ENCODE peak calls at places on chromosomes 2 and 18, in ten cellular contexts. One of them, this sample, is unnamed.

GRCh38 chr18:10588975-10589374 is 63.1 kb downstream of the NAPG start:
- DNase-seq in adrenal gland: peak; percentile 86
- DNase-seq in cardiac muscle cell: no peak
- DNase-seq in transverse colon: no peak
- DNase-seq in endodermal cell: no peak
- DNase-seq in breast epithelium: no peak
- DNase-seq in testis: no peak
- DNase-seq in DND-41: no peak
- DNase-seq in heart right ventricle: no peak
- DNase-seq in OCI-LY7: no peak
- DNase-seq in this sample: no peak

GRCh38 chr2:226052772-226053416 is 653.4 kb downstream of the NYAP2 start:
- DNase-seq in breast epithelium: no peak
- DNase-seq in DND-41: no peak
- DNase-seq in heart right ventricle: no peak
- DNase-seq in transverse colon: no peak
- DNase-seq in cardiac muscle cell: no peak
- DNase-seq in OCI-LY7: no peak
- DNase-seq in endodermal cell: no peak
- DNase-seq in testis: no peak
- DNase-seq in adrenal gland: no peak
- DNase-seq in this sample: no peak

GRCh38 chr2:160278101-160278888 is 78.2 kb upstream of the ITGB6 start:
- DNase-seq in adrenal gland: no peak
- DNase-seq in DND-41: no peak
- DNase-seq in endodermal cell: no peak
- DNase-seq in cardiac muscle cell: no peak
- DNase-seq in OCI-LY7: no peak
- DNase-seq in testis: no peak
- DNase-seq in heart right ventricle: no peak
- DNase-seq in breast epithelium: no peak
- DNase-seq in transverse colon: no peak
- DNase-seq in this sample: no peak

GRCh38 chr18:3319894-3320438 is 58.0 kb downstream of the MYL12B start:
- DNase-seq in DND-41: no peak
- DNase-seq in OCI-LY7: peak; percentile 33
- DNase-seq in testis: no peak
- DNase-seq in transverse colon: no peak
- DNase-seq in endodermal cell: no peak
- DNase-seq in cardiac muscle cell: no peak
- DNase-seq in heart right ventricle: no peak
- DNase-seq in breast epithelium: no peak
- DNase-seq in adrenal gland: no peak
- DNase-seq in this sample: no peak

GRCh38 chr2:86105969-86106945 is at the start of gene PTCD3:
- DNase-seq in OCI-LY7: peak; percentile 96
- DNase-seq in heart right ventricle: peak; percentile 92
- DNase-seq in endodermal cell: peak; percentile 97
- DNase-seq in adrenal gland: peak; percentile 96
- DNase-seq in testis: peak; percentile 98
- DNase-seq in transverse colon: peak; percentile 95
- DNase-seq in breast epithelium: peak; percentile 92
- DNase-seq in cardiac muscle cell: peak; percentile 97
- DNase-seq in DND-41: peak; percentile 96
- DNase-seq in this sample: peak; percentile 97

GRCh38 chr2:238097201-238097987 is 2.7 kb upstream of the ESPNL start:
- DNase-seq in DND-41: peak; percentile 3
- DNase-seq in breast epithelium: no peak
- DNase-seq in cardiac muscle cell: no peak
- DNase-seq in transverse colon: no peak
- DNase-seq in adrenal gland: no peak
- DNase-seq in OCI-LY7: no peak
- DNase-seq in heart right ventricle: no peak
- DNase-seq in testis: peak; percentile 11
- DNase-seq in endodermal cell: peak; percentile 56
- DNase-seq in this sample: no peak

GRCh38 chr2:230986520-230987136 is 9.3 kb upstream of the SPATA3 start:
- DNase-seq in cardiac muscle cell: no peak
- DNase-seq in endodermal cell: no peak
- DNase-seq in heart right ventricle: no peak
- DNase-seq in testis: no peak
- DNase-seq in transverse colon: no peak
- DNase-seq in breast epithelium: no peak
- DNase-seq in OCI-LY7: no peak
- DNase-seq in adrenal gland: no peak
- DNase-seq in DND-41: no peak
- DNase-seq in this sample: no peak

GRCh38 chr2:16303761-16304160 is 361.9 kb downstream of the CYRIA start:
- DNase-seq in OCI-LY7: no peak
- DNase-seq in adrenal gland: no peak
- DNase-seq in breast epithelium: no peak
- DNase-seq in DND-41: no peak
- DNase-seq in heart right ventricle: no peak
- DNase-seq in testis: no peak
- DNase-seq in transverse colon: no peak
- DNase-seq in endodermal cell: peak; percentile 70
- DNase-seq in cardiac muscle cell: no peak
- DNase-seq in this sample: no peak

GRCh38 chr18:13464432-13465125 is 246.0 kb downstream of the LDLRAD4 start:
- DNase-seq in DND-41: peak; percentile 87
- DNase-seq in cardiac muscle cell: no peak
- DNase-seq in adrenal gland: peak; percentile 54
- DNase-seq in transverse colon: peak; percentile 59
- DNase-seq in breast epithelium: no peak
- DNase-seq in endodermal cell: peak; percentile 33
- DNase-seq in OCI-LY7: peak; percentile 91
- DNase-seq in heart right ventricle: peak; percentile 62
- DNase-seq in testis: no peak
- DNase-seq in this sample: peak; percentile 46

GRCh38 chr2:2025803-2026202 is 281.5 kb upstream of the PXDN start:
- DNase-seq in cardiac muscle cell: no peak
- DNase-seq in OCI-LY7: no peak
- DNase-seq in heart right ventricle: no peak
- DNase-seq in breast epithelium: no peak
- DNase-seq in DND-41: no peak
- DNase-seq in endodermal cell: peak; percentile 13
- DNase-seq in transverse colon: no peak
- DNase-seq in adrenal gland: no peak
- DNase-seq in testis: no peak
- DNase-seq in this sample: no peak

GRCh38 chr18:13543144-13543543 is 183.2 kb downstream of the FAM210A start:
- DNase-seq in breast epithelium: no peak
- DNase-seq in transverse colon: no peak
- DNase-seq in heart right ventricle: no peak
- DNase-seq in endodermal cell: peak; percentile 24
- DNase-seq in cardiac muscle cell: no peak
- DNase-seq in OCI-LY7: no peak
- DNase-seq in testis: no peak
- DNase-seq in DND-41: no peak
- DNase-seq in adrenal gland: no peak
- DNase-seq in this sample: no peak

GRCh38 chr2:236343400-236344161 is 79.4 kb upstream of the ASB18 start:
- DNase-seq in endodermal cell: peak; percentile 85
- DNase-seq in testis: peak; percentile 81
- DNase-seq in adrenal gland: peak; percentile 72
- DNase-seq in OCI-LY7: peak; percentile 78
- DNase-seq in DND-41: peak; percentile 63
- DNase-seq in breast epithelium: no peak
- DNase-seq in transverse colon: peak; percentile 47
- DNase-seq in cardiac muscle cell: peak; percentile 75
- DNase-seq in heart right ventricle: no peak
- DNase-seq in this sample: no peak

GRCh38 chr18:71666481-71666880 is 877.7 kb downstream of the CBLN2 start:
- DNase-seq in OCI-LY7: no peak
- DNase-seq in cardiac muscle cell: no peak
- DNase-seq in adrenal gland: no peak
- DNase-seq in transverse colon: no peak
- DNase-seq in endodermal cell: no peak
- DNase-seq in testis: no peak
- DNase-seq in breast epithelium: no peak
- DNase-seq in heart right ventricle: no peak
- DNase-seq in DND-41: no peak
- DNase-seq in this sample: no peak

GRCh38 chr2:168948621-168949212 is 47.6 kb downstream of the G6PC2 start:
- DNase-seq in breast epithelium: no peak
- DNase-seq in heart right ventricle: no peak
- DNase-seq in endodermal cell: no peak
- DNase-seq in DND-41: no peak
- DNase-seq in adrenal gland: no peak
- DNase-seq in cardiac muscle cell: peak; percentile 23
- DNase-seq in transverse colon: no peak
- DNase-seq in OCI-LY7: peak; percentile 26
- DNase-seq in testis: no peak
- DNase-seq in this sample: no peak

GRCh38 chr2:237873382-237873781 is 14.0 kb downstream of the RAMP1 start:
- DNase-seq in breast epithelium: peak; percentile 20
- DNase-seq in DND-41: peak; percentile 26
- DNase-seq in cardiac muscle cell: no peak
- DNase-seq in transverse colon: no peak
- DNase-seq in endodermal cell: no peak
- DNase-seq in OCI-LY7: no peak
- DNase-seq in adrenal gland: no peak
- DNase-seq in testis: no peak
- DNase-seq in heart right ventricle: no peak
- DNase-seq in this sample: no peak

GRCh38 chr18:13366541-13366940 is 148.0 kb downstream of the LDLRAD4 start:
- DNase-seq in breast epithelium: no peak
- DNase-seq in adrenal gland: no peak
- DNase-seq in heart right ventricle: no peak
- DNase-seq in transverse colon: no peak
- DNase-seq in endodermal cell: peak; percentile 48
- DNase-seq in DND-41: no peak
- DNase-seq in cardiac muscle cell: no peak
- DNase-seq in testis: no peak
- DNase-seq in OCI-LY7: no peak
- DNase-seq in this sample: no peak

DNA sequence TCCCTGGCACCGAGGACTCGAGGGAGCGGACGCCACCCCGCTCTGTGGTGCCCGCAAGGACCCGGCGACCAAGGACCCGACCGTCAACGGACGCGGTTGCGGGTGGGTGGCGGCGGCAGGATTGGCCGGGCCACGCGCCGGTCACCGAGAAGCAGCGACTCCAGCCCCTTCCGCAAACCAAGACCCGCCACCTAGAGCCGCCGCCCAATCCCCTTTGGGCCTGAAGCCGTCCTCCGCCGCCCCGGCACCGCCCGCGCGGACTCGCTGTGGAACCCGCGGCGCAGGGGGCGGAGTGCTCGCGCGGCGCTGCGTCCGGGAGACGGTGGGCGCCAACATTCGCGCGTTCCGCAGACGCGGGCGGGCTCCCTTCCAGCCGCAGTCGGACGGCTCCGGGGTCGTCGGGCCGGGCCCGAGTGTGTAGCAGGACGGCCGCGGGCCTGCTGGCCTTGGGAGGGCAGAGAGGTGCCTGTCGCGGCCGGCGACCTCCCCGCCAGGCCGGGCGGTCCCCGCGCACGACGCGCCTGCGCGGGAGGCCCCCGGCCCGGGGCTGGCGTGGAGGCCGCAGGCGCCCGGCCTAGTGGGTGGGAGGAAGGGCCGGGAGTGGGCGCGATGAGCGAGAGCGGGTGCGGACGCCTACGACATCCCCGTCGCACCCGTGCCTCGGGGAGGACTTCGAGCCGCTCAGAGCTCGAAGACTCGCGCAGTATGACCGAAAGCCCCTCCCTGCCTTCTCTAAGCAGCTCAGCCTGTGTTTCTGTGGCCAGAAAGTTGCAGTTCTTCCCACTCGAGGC is at the start of the genes FAM228B and PFN4:
- DNase-seq in breast epithelium: peak; percentile 87
- DNase-seq in transverse colon: peak; percentile 90
- DNase-seq in endodermal cell: peak; percentile 92
- DNase-seq in OCI-LY7: no peak
- DNase-seq in cardiac muscle cell: peak; percentile 92
- DNase-seq in DND-41: peak; percentile 83
- DNase-seq in adrenal gland: peak; percentile 91
- DNase-seq in heart right ventricle: peak; percentile 92
- DNase-seq in testis: peak; percentile 92
- DNase-seq in this sample: peak; percentile 95
- TF ChIP-seq CTCF in breast epithelium: no peak
- TF ChIP-seq CTCF in transverse colon: no peak
- TF ChIP-seq CTCF in endodermal cell: no peak
- TF ChIP-seq CTCF in OCI-LY7: no peak
- TF ChIP-seq CTCF in cardiac muscle cell: no peak
- TF ChIP-seq CTCF in DND-41: no peak
- TF ChIP-seq CTCF in adrenal gland: no peak
- TF ChIP-seq CTCF in heart right ventricle: no peak
- TF ChIP-seq CTCF in testis: no peak
- TF ChIP-seq CTCF in this sample: no peak

DNA sequence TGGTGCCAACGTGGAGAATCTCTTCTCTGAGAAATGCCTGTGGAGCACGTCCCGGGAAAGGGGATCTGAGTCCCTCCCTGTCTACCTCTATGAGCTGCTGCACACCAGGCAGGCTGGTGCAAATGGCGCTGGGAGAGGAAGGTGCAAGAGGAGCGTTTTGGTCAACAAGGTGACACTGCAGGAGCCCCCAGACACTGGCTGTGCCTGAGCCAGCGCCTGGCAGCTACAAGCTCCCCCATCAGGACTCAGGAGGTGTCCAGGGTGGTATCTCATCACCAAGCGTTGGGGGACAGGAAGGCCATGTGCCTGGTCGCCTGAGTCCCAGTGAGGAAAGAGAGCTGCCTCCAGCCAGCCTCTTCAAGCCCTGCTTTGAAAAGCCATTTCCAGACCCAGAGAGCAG is 173.4 kb downstream of the TNS1 start:
- DNase-seq in transverse colon: no peak
- DNase-seq in endodermal cell: no peak
- DNase-seq in breast epithelium: no peak
- DNase-seq in DND-41: no peak
- DNase-seq in adrenal gland: no peak
- DNase-seq in cardiac muscle cell: no peak
- DNase-seq in heart right ventricle: no peak
- DNase-seq in testis: no peak
- DNase-seq in OCI-LY7: no peak
- DNase-seq in this sample: no peak
- H3K4me1 ChIP-seq in transverse colon: peaks cover 15% of the 10 kb centered on the region
- H3K4me1 ChIP-seq in endodermal cell: peaks cover 4% of the 10 kb centered on the region
- H3K4me1 ChIP-seq in breast epithelium: peaks cover 9% of the 10 kb centered on the region
- H3K4me1 ChIP-seq in DND-41: no peaks in the 10 kb centered on the region
- H3K4me1 ChIP-seq in adrenal gland: peaks cover 33% of the 10 kb centered on the region
- H3K4me1 ChIP-seq in cardiac muscle cell: no peaks in the 10 kb centered on the region
- H3K4me1 ChIP-seq in heart right ventricle: peaks cover 50% of the 10 kb centered on the region
- H3K4me1 ChIP-seq in testis: peaks cover 37% of the 10 kb centered on the region
- H3K4me1 ChIP-seq in OCI-LY7: no peaks in the 10 kb centered on the region
- H3K4me1 ChIP-seq in this sample: peaks cover 93% of the 10 kb centered on the region

GRCh38 chr2:143686585-143687164 is 557.5 kb downstream of the ARHGAP15 start:
- DNase-seq in DND-41: no peak
- DNase-seq in heart right ventricle: no peak
- DNase-seq in adrenal gland: no peak
- DNase-seq in endodermal cell: no peak
- DNase-seq in breast epithelium: no peak
- DNase-seq in OCI-LY7: peak; percentile 41
- DNase-seq in transverse colon: no peak
- DNase-seq in cardiac muscle cell: peak; percentile 57
- DNase-seq in testis: no peak
- DNase-seq in this sample: no peak
- TF ChIP-seq CTCF in DND-41: peak; percentile 54
- TF ChIP-seq CTCF in heart right ventricle: peak; percentile 33
- TF ChIP-seq CTCF in adrenal gland: peak; percentile 43
- TF ChIP-seq CTCF in endodermal cell: peak; percentile 84
- TF ChIP-seq CTCF in breast epithelium: peak; percentile 59
- TF ChIP-seq CTCF in OCI-LY7: peak; percentile 78
- TF ChIP-seq CTCF in transverse colon: peak; percentile 47
- TF ChIP-seq CTCF in cardiac muscle cell: peak; percentile 66
- TF ChIP-seq CTCF in testis: peak; percentile 34
- TF ChIP-seq CTCF in this sample: peak; percentile 50

GRCh38 chr2:54984476-54984875 is 65.8 kb downstream of the RTN4 start:
- DNase-seq in endodermal cell: no peak
- DNase-seq in adrenal gland: no peak
- DNase-seq in DND-41: no peak
- DNase-seq in cardiac muscle cell: no peak
- DNase-seq in transverse colon: no peak
- DNase-seq in OCI-LY7: no peak
- DNase-seq in testis: no peak
- DNase-seq in heart right ventricle: no peak
- DNase-seq in breast epithelium: no peak
- DNase-seq in this sample: no peak
- H3K4me1 ChIP-seq in endodermal cell: no peaks in the 10 kb centered on the region
- H3K4me1 ChIP-seq in adrenal gland: peaks cover 22% of the 10 kb centered on the region
- H3K4me1 ChIP-seq in DND-41: no peaks in the 10 kb centered on the region
- H3K4me1 ChIP-seq in cardiac muscle cell: peaks cover 4% of the 10 kb centered on the region
- H3K4me1 ChIP-seq in transverse colon: peaks cover 11% of the 10 kb centered on the region
- H3K4me1 ChIP-seq in OCI-LY7: no peaks in the 10 kb centered on the region
- H3K4me1 ChIP-seq in testis: no peaks in the 10 kb centered on the region
- H3K4me1 ChIP-seq in heart right ventricle: no peaks in the 10 kb centered on the region
- H3K4me1 ChIP-seq in breast epithelium: peaks cover 21% of the 10 kb centered on the region
- H3K4me1 ChIP-seq in this sample: peaks cover 92% of the 10 kb centered on the region